ENCODE peak calls at places on chromosomes 11 and 22, in four cellular contexts. W is NCI-H2081, Z is head of caudate nucleus, R is HS-27A. T is an unnamed sample.

GRCh38 chr11:62615521-62615920 is 2.5 kb downstream of the ROM1 start:
- DNase-seq in W (no peak), Z (no peak), R (no peak), T (no peak)

GRCh38 chr11:90243534-90243933 is 20.7 kb upstream of the CHORDC1 start:
- DNase-seq in W (peak; percentile 30), Z (no peak), R (no peak), T (no peak)

GRCh38 chr11:18536195-18536594 is 9.5 kb upstream of the TSG101 start:
- DNase-seq in Z (no peak), R (no peak), W (no peak), T (no peak)

GRCh38 chr11:78786086-78786485 is 211.4 kb upstream of the NARS2 start:
- DNase-seq in R (no peak), Z (no peak), W (no peak), T (no peak)

GRCh38 chr11:65573391-65574146 is 1.2 kb downstream of the FAM89B start:
- DNase-seq in Z (no peak), R (no peak), W (no peak), T (no peak)

GRCh38 chr11:60498399-60498798 is 5.8 kb downstream of the MS4A12 start:
- DNase-seq in W (no peak), Z (no peak), R (no peak), T (no peak)

GRCh38 chr11:60964801-60965200 is 6.7 kb upstream of the CD6 start:
- DNase-seq in R (no peak), Z (no peak), W (no peak), T (no peak)

GRCh38 chr11:35030716-35031213 is 108.2 kb upstream of the CD44 start:
- DNase-seq in R (peak; percentile 93), Z (no peak), W (no peak), T (no peak)

GRCh38 chr11:114438303-114438702 is 964 bp upstream of the REXO2 start:
- DNase-seq in Z (no peak), W (no peak), R (no peak), T (no peak)

GRCh38 chr11:77250881-77251640 is 50.4 kb downstream of the GDPD4 start:
- DNase-seq in W (no peak), R (no peak), Z (no peak), T (no peak)

GRCh38 chr11:122979103-122979814 is 2.4 kb downstream of the BSX start:
- DNase-seq in R (no peak), W (no peak), Z (no peak), T (no peak)

GRCh38 chr11:1918436-1919315 is 827 bp upstream of the TNNT3 start:
- DNase-seq in W (no peak), Z (no peak), R (no peak), T (no peak)

GRCh38 chr22:39469681-39470461 is 13.1 kb downstream of the MGAT3 start:
- DNase-seq in W (no peak), R (no peak), Z (peak; percentile 88), T (peak; percentile 90)

GRCh38 chr22:42769574-42770447 is 49.1 kb upstream of the A4GALT start:
- DNase-seq in W (no peak), Z (no peak), R (peak; percentile 22), T (no peak)

GRCh38 chr11:11706022-11706421 is 84.2 kb upstream of the GALNT18 start:
- DNase-seq in R (no peak), W (no peak), Z (no peak), T (no peak)

GRCh38 chr11:123654566-123655081 is at the start of gene SCN3B:
- DNase-seq in W (peak; percentile 82), Z (peak; percentile 65), R (no peak), T (no peak)

GRCh38 chr11:17682848-17683247 is 36.5 kb upstream of the MYOD1 start:
- DNase-seq in Z (no peak), R (no peak), W (no peak), T (no peak)

GRCh38 chr11:110337570-110338193 is 41.3 kb upstream of the RDX start:
- DNase-seq in R (peak; percentile 19), W (no peak), Z (no peak), T (no peak)

GRCh38 chr11:67732045-67732787 is 57.8 kb upstream of the ALDH3B2 start:
- DNase-seq in Z (no peak), R (no peak), W (peak; percentile 75), T (no peak)

GRCh38 chr11:84524422-84525051 is 1102.6 kb downstream of the DLG2 start:
- DNase-seq in Z (no peak), R (no peak), W (no peak), T (no peak)

T was measured in nucleus accumbens.